ENCODE peak calls at places on chromosomes 7 and 10, in nine cellular contexts. W is CD8-positive, alpha-beta T cell; G is spleen; V is pancreas; J is right lobe of liver; C is heart right ventricle; M is neural progenitor cell; K is upper lobe of left lung; T is PC-3. D is an unnamed sample. For H3K36me3, the result is how much of the 10 kb centered on the place peaks cover.

GRCh38 chr10:75552171-75552570 is 120.7 kb downstream of the LRMDA start:
- DNase-seq in W (no peak), G (no peak), V (no peak), J (no peak), C (no peak), M (no peak), K (no peak), T (no peak), D (no peak)

GRCh38 chr10:21330628-21331020 is 194.9 kb downstream of the SKIDA1 start:
- DNase-seq in W (no peak), G (no peak), V (no peak), J (no peak), C (no peak), M (no peak), K (no peak), T (no peak), D (no peak)

GRCh38 chr10:126749030-126749655 is 78.7 kb upstream of the C10orf90 start:
- DNase-seq in W (peak), G (no peak), V (peak), J (peak), C (peak), M (peak), K (no peak), T (peak), D (peak)

GRCh38 chr7:92763636-92764423 is 72.5 kb downstream of the CDK6 start:
- DNase-seq in W (no peak), G (no peak), V (no peak), J (no peak), C (no peak), M (peak), K (no peak), T (peak), D (no peak)

GRCh38 chr10:1168763-1169162 is 112.6 kb downstream of the WDR37 start:
- DNase-seq in W (no peak), G (peak), V (no peak), J (peak), C (no peak), M (no peak), K (no peak), T (no peak), D (no peak)

GRCh38 chr7:38120076-38120475 is 58.0 kb upstream of the STARD3NL start:
- DNase-seq in W (no peak), G (no peak), V (no peak), J (no peak), C (no peak), M (no peak), K (no peak), T (no peak), D (no peak)

GRCh38 chr10:103736044-103736443 is 119.3 kb downstream of the SH3PXD2A start:
- DNase-seq in W (no peak), G (no peak), V (no peak), J (no peak), C (no peak), M (no peak), K (no peak), T (no peak), D (no peak)

GRCh38 chr10:7117177-7117799 is 293.5 kb downstream of the SFMBT2 start:
- DNase-seq in W (no peak), G (no peak), V (no peak), J (no peak), C (no peak), M (no peak), K (no peak), T (no peak), D (no peak)

GRCh38 chr10:30456262-30456661 is 22.3 kb downstream of the MAP3K8 start:
- DNase-seq in W (peak), G (peak), V (no peak), J (no peak), C (no peak), M (no peak), K (no peak), T (no peak), D (no peak)

GRCh38 chr10:90579602-90580242 is 278.1 kb downstream of the HTR7 start:
- DNase-seq in W (no peak), G (no peak), V (no peak), J (no peak), C (no peak), M (peak), K (no peak), T (peak), D (no peak)

GRCh38 chr10:79979973-79980687 is 31.2 kb upstream of the SFTPD start:
- DNase-seq in W (no peak), G (no peak), V (peak), J (no peak), C (no peak), M (no peak), K (no peak), T (no peak), D (no peak)

GRCh38 chr7:30986738-30987137 is 23.0 kb downstream of the GHRHR start:
- DNase-seq in W (no peak), G (no peak), V (no peak), J (no peak), C (no peak), M (peak), K (peak), T (no peak), D (no peak)

GRCh38 chr7:127632276-127632910 is 14.5 kb upstream of the PAX4 start:
- DNase-seq in W (no peak), G (no peak), V (no peak), J (no peak), C (no peak), M (no peak), K (no peak), T (no peak), D (no peak)

GRCh38 chr7:54904130-54904529 is 114.7 kb upstream of the EGFR start:
- DNase-seq in W (no peak), G (no peak), V (no peak), J (no peak), C (no peak), M (no peak), K (no peak), T (no peak), D (no peak)

GRCh38 chr10:73601486-73601921 is 10.4 kb upstream of the USP54 start:
- DNase-seq in W (no peak), G (no peak), V (peak), J (no peak), C (no peak), M (no peak), K (no peak), T (peak), D (no peak)

GRCh38 chr7:50418086-50418515 is 32.0 kb downstream of the FIGNL1 start:
- DNase-seq in W (peak), G (peak), V (peak), J (peak), C (peak), M (peak), K (no peak), T (peak), D (peak)

GRCh38 chr10:116316533-116316932 is 7.7 kb upstream of the CCDC172 start:
- DNase-seq in W (no peak), G (no peak), V (no peak), J (no peak), C (no peak), M (peak), K (no peak), T (no peak), D (no peak)

GRCh38 chr7:158164101-158165095 is 423.2 kb downstream of the PTPRN2 start:
- DNase-seq in W (no peak), G (no peak), V (no peak), J (no peak), C (no peak), M (peak), K (peak), T (no peak), D (peak)

GRCh38 chr10:94308866-94309265 is 53.9 kb downstream of the NOC3L start:
- DNase-seq in W (no peak), G (no peak), V (no peak), J (no peak), C (no peak), M (no peak), K (no peak), T (no peak), D (no peak)

GRCh38 chr10:70596860-70597809 is 5.4 kb downstream of the PRF1 start:
- DNase-seq in W (no peak), G (no peak), V (no peak), J (no peak), C (no peak), M (no peak), K (no peak), T (no peak), D (no peak)

GRCh38 chr10:96910488-96911395 is 78.6 kb downstream of the LCOR start:
- DNase-seq in W (no peak), G (no peak), V (no peak), J (no peak), C (no peak), M (peak), K (no peak), T (peak), D (no peak)

GRCh38 chr7:151796871-151797270 is 80.0 kb downstream of the PRKAG2 start:
- DNase-seq in W (no peak), G (peak), V (no peak), J (no peak), C (no peak), M (no peak), K (no peak), T (no peak), D (no peak)

GRCh38 chr10:132884041-132884440 is 58.3 kb downstream of the CFAP46 start:
- DNase-seq in W (no peak), G (peak), V (no peak), J (peak), C (peak), M (no peak), K (peak), T (no peak), D (no peak)

GRCh38 chr7:110017405-110017804 is 1073.5 kb upstream of the LRRN3 start:
- DNase-seq in W (no peak), G (no peak), V (no peak), J (no peak), C (no peak), M (no peak), K (no peak), T (peak), D (no peak)

GRCh38 chr7:137900137-137900536 is 53.4 kb upstream of the DGKI start:
- DNase-seq in W (no peak), G (no peak), V (no peak), J (no peak), C (no peak), M (no peak), K (no peak), T (no peak), D (no peak)
- H3K36me3 ChIP-seq in W (under half), G (under half), V (under half), J (under half), C (under half), M (under half), K (under half), T (under half), D (under half)

GRCh38 chr10:52598936-52599335 is 173.6 kb downstream of the MBL2 start:
- DNase-seq in W (no peak), G (no peak), V (no peak), J (no peak), C (no peak), M (peak), K (no peak), T (no peak), D (no peak)
- H3K27ac ChIP-seq in W (no peak), G (no peak), V (no peak), J (no peak), C (no peak), M (no peak), K (no peak), T (no peak), D (no peak)

GRCh38 chr10:13719411-13719810 is 132.6 kb downstream of the PRPF18 start:
- DNase-seq in W (no peak), G (peak), V (no peak), J (no peak), C (no peak), M (no peak), K (no peak), T (no peak), D (no peak)

GRCh38 chr10:13717936-13718772 is 131.4 kb downstream of the PRPF18 start:
- DNase-seq in W (peak), G (peak), V (peak), J (peak), C (peak), M (no peak), K (peak), T (peak), D (peak)

GRCh38 chr10:13720699-13721098 is 133.9 kb downstream of the PRPF18 start:
- DNase-seq in W (no peak), G (no peak), V (no peak), J (no peak), C (no peak), M (no peak), K (no peak), T (no peak), D (no peak)

GRCh38 chr10:13717571-13717935 is 130.8 kb downstream of the PRPF18 start:
- DNase-seq in W (no peak), G (no peak), V (no peak), J (no peak), C (no peak), M (no peak), K (no peak), T (peak), D (no peak)

DNA sequence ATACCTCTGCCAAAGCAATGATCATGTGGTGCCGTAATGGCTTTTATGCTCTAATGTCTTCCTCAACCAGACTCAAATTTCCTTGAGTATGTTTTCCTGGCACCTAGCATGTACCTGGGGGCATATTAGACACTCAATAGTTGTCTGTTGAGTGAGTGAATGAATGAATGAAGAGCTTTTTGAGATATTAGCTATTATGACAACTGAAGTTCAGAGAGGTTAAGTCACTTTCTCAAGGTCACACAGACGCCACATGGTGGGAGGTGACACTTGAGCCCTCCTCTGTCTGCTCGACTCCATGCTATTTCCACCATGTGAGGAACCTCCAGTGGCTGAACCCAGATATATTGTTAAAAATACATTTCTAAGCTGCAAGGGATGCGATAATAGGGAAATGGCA is 132.1 kb downstream of the PRPF18 start:
- DNase-seq in W (no peak), G (no peak), V (no peak), J (no peak), C (no peak), M (no peak), K (no peak), T (no peak), D (no peak)
- H3K36me3 ChIP-seq in W (under half), G (under half), V (under half), J (under half), C (under half), M (under half), K (under half), T (under half), D (under half)

DNA sequence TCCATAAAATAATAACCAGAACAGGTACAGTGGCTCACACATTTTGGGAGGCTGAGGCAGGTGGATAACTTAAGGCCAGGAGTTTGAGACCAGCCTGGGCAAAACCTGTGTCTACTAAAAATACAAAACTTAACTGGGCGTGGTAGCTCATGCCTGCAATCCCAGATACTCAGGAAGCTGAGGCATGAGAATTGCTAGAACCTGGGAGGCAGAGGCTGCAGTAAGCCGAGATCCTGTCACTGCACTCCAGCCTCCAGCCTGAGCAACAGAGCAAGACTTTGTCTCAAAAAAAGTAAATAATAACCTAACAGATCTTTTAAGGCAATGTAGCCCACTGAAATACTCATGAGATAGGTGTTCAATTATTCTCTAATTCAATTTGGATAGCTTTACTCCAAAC is 107.1 kb upstream of the ASAH2 start:
- DNase-seq in W (no peak), G (no peak), V (no peak), J (no peak), C (no peak), M (no peak), K (no peak), T (no peak), D (no peak)
- H3K27ac ChIP-seq in W (no peak), G (no peak), V (no peak), J (no peak), C (no peak), M (no peak), K (no peak), T (no peak), D (no peak)

DNA sequence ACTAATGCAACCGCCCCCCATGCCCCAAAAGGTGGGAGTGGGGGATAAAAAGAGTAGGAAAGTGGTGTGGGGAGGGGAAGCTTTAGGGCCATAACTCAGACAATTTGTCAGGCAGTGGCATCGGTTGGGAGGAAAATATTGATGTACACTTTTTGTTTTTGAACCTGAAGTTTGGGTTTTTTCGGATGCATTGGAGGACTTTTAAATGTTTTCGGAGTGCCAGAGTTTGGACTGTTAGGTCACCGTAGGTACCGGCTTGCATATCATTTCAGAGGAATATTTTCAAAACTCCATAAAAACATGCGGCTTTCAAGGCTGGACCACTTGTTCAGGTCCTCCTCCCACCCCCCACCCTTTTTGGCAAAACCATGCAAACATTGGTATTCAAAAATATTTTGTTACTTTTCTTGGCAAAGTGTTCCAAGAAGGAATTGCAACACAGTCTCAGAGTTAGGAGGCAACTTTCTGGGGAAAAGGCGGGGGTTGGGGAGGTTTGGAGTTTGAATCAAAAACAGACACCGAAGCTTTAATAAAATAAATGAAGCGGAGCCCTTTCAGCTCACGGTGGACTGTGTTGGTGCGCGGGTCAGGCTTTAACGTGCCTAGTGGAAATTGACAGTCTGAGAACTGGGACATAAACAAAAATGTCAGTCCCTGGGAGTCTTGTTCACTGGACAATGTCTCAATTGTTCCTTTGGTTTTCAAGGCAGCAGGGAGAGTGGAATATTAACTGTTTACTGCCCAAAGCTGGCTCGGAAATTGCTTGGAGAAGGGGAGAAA is 109.1 kb downstream of the TCF7L2 start:
- DNase-seq in W (no peak), G (no peak), V (no peak), J (no peak), C (no peak), M (peak), K (no peak), T (no peak), D (peak)
- H3K36me3 ChIP-seq in W (under half), G (under half), V (under half), J (under half), C (under half), M (under half), K (under half), T (under half), D (under half)

D was measured in testis.